ENCODE peak calls at places on chromosomes 6 and 20, in nine cellular contexts. E is sigmoid colon, A is K562, H is transverse colon, W is GM23338, S is spleen, Y is vagina, X is stomach, U is Panc1. T is an unnamed sample. For H3K4me1, the result is how much of the 10 kb centered on the place peaks cover.

GRCh38 chr6:3456395-3456767 is 469 bp downstream of the SLC22A23 start:
- DNase-seq in E (no peak), A (peak), H (no peak), W (no peak), S (no peak), Y (no peak), X (no peak), U (no peak), T (no peak)

GRCh38 chr6:127300411-127300810 is 33.7 kb downstream of the RNF146 start:
- DNase-seq in E (no peak), A (no peak), H (no peak), W (peak), S (no peak), Y (no peak), X (no peak), U (peak), T (no peak)

GRCh38 chr6:169618526-169619490 is 83.0 kb downstream of the WDR27 start:
- DNase-seq in E (no peak), A (no peak), H (no peak), W (peak), S (no peak), Y (no peak), X (no peak), U (no peak), T (no peak)

GRCh38 chr6:155001482-155001881 is 6.4 kb downstream of the TIAM2 start:
- DNase-seq in E (no peak), A (no peak), H (no peak), W (no peak), S (no peak), Y (no peak), X (no peak), U (no peak), T (no peak)

GRCh38 chr6:141107562-141108160 is 1025.1 kb upstream of the GJE1 start:
- DNase-seq in E (no peak), A (no peak), H (no peak), W (no peak), S (no peak), Y (no peak), X (no peak), U (peak), T (no peak)

GRCh38 chr6:44569931-44570385 is 182.5 kb downstream of the CDC5L start:
- DNase-seq in E (no peak), A (no peak), H (peak), W (no peak), S (peak), Y (no peak), X (no peak), U (no peak), T (no peak)

GRCh38 chr6:113651920-113652319 is 205.2 kb upstream of the MARCKS start:
- DNase-seq in E (no peak), A (no peak), H (no peak), W (no peak), S (no peak), Y (no peak), X (no peak), U (no peak), T (no peak)

GRCh38 chr20:8216375-8217200 is 84.5 kb downstream of the PLCB1 start:
- DNase-seq in E (no peak), A (no peak), H (no peak), W (no peak), S (no peak), Y (no peak), X (no peak), U (no peak), T (no peak)

GRCh38 chr6:13917141-13917540 is 7.6 kb upstream of the RNF182 start:
- DNase-seq in E (no peak), A (no peak), H (no peak), W (no peak), S (no peak), Y (no peak), X (no peak), U (no peak), T (no peak)
- TF ChIP-seq POLR2AphosphoS5 in E (no peak), A (no peak), H (no peak), W (no peak), S (no peak), Y (no peak), X (no peak), U (no peak), T (no peak)

DNA sequence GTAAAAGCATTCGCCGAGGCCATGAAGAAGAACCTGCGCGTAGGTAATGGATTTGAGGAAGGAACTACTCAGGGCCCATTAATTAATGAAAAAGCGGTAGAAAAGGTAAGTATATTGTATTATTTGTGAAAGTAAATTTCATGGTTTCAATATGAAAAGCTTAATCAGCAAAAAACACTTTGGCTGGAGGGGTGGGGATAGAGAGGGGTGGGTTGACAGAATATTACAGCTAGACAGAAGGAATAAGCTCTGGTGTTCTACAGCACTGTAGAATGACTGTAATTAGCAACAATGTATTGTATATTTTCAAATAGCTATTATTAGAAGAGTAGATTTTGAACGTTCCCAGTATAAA is 28.0 kb downstream of the ALDH5A1 start:
- DNase-seq in E (no peak), A (no peak), H (no peak), W (no peak), S (no peak), Y (no peak), X (no peak), U (no peak), T (no peak)
- H3K4me1 ChIP-seq in E (under half), A (under half), H (under half), W (under half), S (under half), Y (under half), X (under half), U (under half), T (under half)

GRCh38 chr20:20491784-20492145 is 123.9 kb downstream of the INSM1 start:
- DNase-seq in E (no peak), A (no peak), H (no peak), W (no peak), S (no peak), Y (no peak), X (no peak), U (no peak), T (no peak)
- H3K27ac ChIP-seq in E (no peak), A (no peak), H (no peak), W (no peak), S (no peak), Y (no peak), X (no peak), U (no peak), T (no peak)

DNA sequence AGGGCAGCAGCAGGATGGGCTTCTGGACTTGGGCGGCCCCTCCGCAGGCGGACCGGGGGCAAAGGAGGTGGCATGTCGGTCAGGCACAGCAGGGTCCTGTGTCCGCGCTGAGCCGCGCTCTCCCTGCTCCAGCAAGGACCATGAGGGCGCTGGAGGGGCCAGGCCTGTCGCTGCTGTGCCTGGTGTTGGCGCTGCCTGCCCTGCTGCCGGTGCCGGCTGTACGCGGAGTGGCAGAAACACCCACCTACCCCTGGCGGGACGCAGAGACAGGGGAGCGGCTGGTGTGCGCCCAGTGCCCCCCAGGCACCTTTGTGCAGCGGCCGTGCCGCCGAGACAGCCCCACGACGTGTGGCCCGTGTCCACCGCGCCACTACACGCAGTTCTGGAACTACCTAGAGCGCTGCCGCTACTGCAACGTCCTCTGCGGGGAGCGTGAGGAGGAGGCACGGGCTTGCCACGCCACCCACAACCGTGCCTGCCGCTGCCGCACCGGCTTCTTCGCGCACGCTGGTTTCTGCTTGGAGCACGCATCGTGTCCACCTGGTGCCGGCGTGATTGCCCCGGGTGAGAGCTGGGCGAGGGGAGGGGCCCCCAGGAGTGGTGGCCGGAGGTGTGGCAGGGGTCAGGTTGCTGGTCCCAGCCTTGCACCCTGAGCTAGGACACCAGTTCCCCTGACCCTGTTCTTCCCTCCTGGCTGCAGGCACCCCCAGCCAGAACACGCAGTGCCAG is at the start of gene TNFRSF6B:
- DNase-seq in E (peak), A (peak), H (peak), W (no peak), S (peak), Y (no peak), X (no peak), U (no peak), T (no peak)
- TF ChIP-seq POLR2AphosphoS5 in E (no peak), A (no peak), H (peak), W (peak), S (peak), Y (peak), X (no peak), U (no peak), T (no peak)

GRCh38 chr6:35487653-35488516 is 9.0 kb downstream of the TEAD3 start:
- DNase-seq in E (peak), A (no peak), H (peak), W (peak), S (no peak), Y (no peak), X (peak), U (no peak), T (peak)
- H3K4me1 ChIP-seq in E (half or more), A (half or more), H (half or more), W (half or more), S (under half), Y (half or more), X (half or more), U (under half), T (under half)

DNA sequence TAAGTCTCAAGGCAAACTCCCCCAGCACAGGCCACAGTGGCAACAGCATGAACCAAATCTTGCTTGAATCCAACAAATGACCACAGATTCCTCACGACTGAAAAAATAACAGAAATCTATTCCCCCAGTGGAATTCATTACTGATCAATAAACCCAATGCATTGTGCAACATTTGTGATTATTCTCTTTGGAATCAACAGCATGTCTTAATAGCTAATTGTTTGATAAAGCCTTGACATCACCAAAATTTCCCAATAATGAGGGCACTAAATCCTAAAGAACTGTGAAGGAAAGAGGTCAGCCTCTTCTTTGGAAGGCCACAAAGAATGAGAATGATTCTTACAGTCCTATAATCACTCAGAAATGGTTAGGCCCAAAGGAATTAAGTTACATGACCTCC is 5.8 kb downstream of the SCML4 start:
- DNase-seq in E (no peak), A (no peak), H (no peak), W (no peak), S (no peak), Y (no peak), X (no peak), U (no peak), T (no peak)
- H3K27ac ChIP-seq in E (no peak), A (no peak), H (no peak), W (no peak), S (no peak), Y (no peak), X (no peak), U (no peak), T (no peak)